ENCODE peak calls at places on chromosomes 11 and 22, in ten cellular contexts. X, V, I, R, E, W, N, S, Z and L are unnamed samples.

GRCh38 chr11:36449566-36450390 is 60.3 kb downstream of the TRAF6 start:
- DNase-seq in X (no peak), Z (no peak), V (no peak), S (no peak), E (no peak), I (no peak), N (no peak), R (no peak), W (no peak), L (no peak)

GRCh38 chr11:69924308-69925161 is 105.3 kb upstream of the FGF3 start:
- DNase-seq in E (no peak), V (no peak), W (no peak), S (peak; percentile 3), Z (no peak), X (no peak), I (no peak), N (no peak), R (no peak), L (peak; percentile 56)

GRCh38 chr11:100730266-100730665 is 43.2 kb downstream of the ARHGAP42 start:
- DNase-seq in Z (no peak), R (no peak), V (no peak), I (no peak), W (no peak), S (no peak), N (no peak), E (no peak), X (no peak), L (no peak)

GRCh38 chr11:120173771-120174170 is 35.9 kb upstream of the TRIM29 start:
- DNase-seq in I (no peak), N (no peak), R (no peak), S (no peak), Z (no peak), W (no peak), X (no peak), E (no peak), V (no peak), L (no peak)

GRCh38 chr11:134207538-134208239 is 16.1 kb downstream of the NCAPD3 start:
- DNase-seq in N (peak; percentile 55), V (no peak), I (no peak), E (no peak), W (no peak), S (peak; percentile 71), Z (no peak), R (no peak), X (peak; percentile 83), L (no peak)

GRCh38 chr11:69587454-69588081 is 53.4 kb upstream of the CCND1 start:
- DNase-seq in E (peak; percentile 69), V (no peak), N (no peak), S (no peak), X (no peak), I (no peak), R (no peak), Z (no peak), W (peak; percentile 13), L (no peak)

GRCh38 chr11:107783121-107783520 is 71.3 kb upstream of the SLN start:
- DNase-seq in R (no peak), E (peak; percentile 24), W (no peak), S (no peak), N (no peak), X (no peak), I (no peak), V (no peak), Z (no peak), L (no peak)

GRCh38 chr11:120001161-120002135 is 136.5 kb downstream of the TRIM29 start:
- DNase-seq in W (no peak), R (no peak), X (no peak), I (no peak), N (no peak), S (peak; percentile 56), V (no peak), E (no peak), Z (no peak), L (no peak)

GRCh38 chr11:46513934-46514342 is 79.9 kb downstream of the AMBRA1 start:
- DNase-seq in S (peak; percentile 92), Z (no peak), E (no peak), V (no peak), X (peak; percentile 48), W (peak; percentile 39), N (no peak), I (peak; percentile 60), R (peak; percentile 42), L (peak; percentile 38)

GRCh38 chr11:118619444-118620205 is 12.2 kb downstream of the PHLDB1 start:
- DNase-seq in S (peak; percentile 58), E (peak; percentile 97), Z (no peak), R (no peak), N (peak; percentile 35), I (no peak), X (no peak), W (peak; percentile 93), V (peak; percentile 85), L (peak; percentile 89)

GRCh38 chr22:48663297-48663696 is 1164.4 kb downstream of the BRD1 start:
- DNase-seq in N (no peak), Z (no peak), V (no peak), R (no peak), W (no peak), E (no peak), S (no peak), I (no peak), X (no peak), L (no peak)

GRCh38 chr11:85651118-85651517 is 3.4 kb downstream of the TMEM126A start:
- DNase-seq in R (no peak), N (no peak), S (no peak), W (no peak), X (no peak), E (no peak), V (no peak), Z (no peak), I (no peak), L (no peak)

GRCh38 chr11:119641991-119642745 is 86.8 kb downstream of the NECTIN1 start:
- DNase-seq in I (no peak), W (no peak), X (no peak), E (peak; percentile 4), R (no peak), Z (no peak), S (no peak), V (no peak), N (no peak), L (no peak)

GRCh38 chr11:65559951-65560537 is 1.9 kb upstream of the LTBP3 start:
- DNase-seq in R (no peak), V (no peak), X (peak; percentile 52), I (no peak), W (no peak), E (peak; percentile 46), N (no peak), Z (no peak), S (no peak), L (no peak)
- H3K4me3 ChIP-seq in R (no peak overlapping the region), V (no peak overlapping the region), X (no peak overlapping the region), I (no peak overlapping the region), W (no peak overlapping the region), E (no peak overlapping the region), N (no peak overlapping the region), Z (no peak overlapping the region), S (no peak overlapping the region), L (no peak overlapping the region)

GRCh38 chr11:33859306-33859705 is 32.6 kb downstream of the LMO2 start:
- DNase-seq in Z (no peak), I (no peak), V (no peak), E (no peak), W (no peak), R (no peak), S (no peak), N (no peak), X (no peak), L (no peak)
- H3K4me3 ChIP-seq in Z (no peak overlapping the region), I (no peak overlapping the region), V (no peak overlapping the region), E (no peak overlapping the region), W (no peak overlapping the region), R (no peak overlapping the region), S (no peak overlapping the region), N (no peak overlapping the region), X (no peak overlapping the region), L (no peak overlapping the region)

GRCh38 chr22:31947296-31947695 is 3.0 kb downstream of the YWHAH start:
- DNase-seq in Z (no peak), X (peak; percentile 68), R (no peak), E (no peak), V (no peak), S (no peak), N (no peak), W (no peak), I (no peak), L (no peak)
- H3K4me3 ChIP-seq in Z (no peak overlapping the region), X (no peak overlapping the region), R (no peak overlapping the region), E (no peak overlapping the region), V (no peak overlapping the region), S (peak overlapping the region; percentile 98), N (no peak overlapping the region), W (no peak overlapping the region), I (no peak overlapping the region), L (peak overlapping the region; percentile 97)

GRCh38 chr11:114218508-114218907 is 77.7 kb upstream of the NNMT start:
- DNase-seq in E (no peak), N (no peak), R (no peak), S (no peak), I (no peak), Z (no peak), X (no peak), V (no peak), W (no peak), L (no peak)

GRCh38 chr11:114216804-114217195 is 79.4 kb upstream of the NNMT start:
- DNase-seq in N (no peak), S (no peak), I (no peak), E (no peak), X (no peak), W (no peak), R (no peak), Z (no peak), V (no peak), L (no peak)

GRCh38 chr11:114215428-114215827 is 80.8 kb upstream of the NNMT start:
- DNase-seq in N (no peak), S (no peak), W (no peak), R (no peak), Z (no peak), I (no peak), V (no peak), X (no peak), E (no peak), L (no peak)

GRCh38 chr11:114213622-114214021 is 82.6 kb upstream of the NNMT start:
- DNase-seq in N (no peak), E (no peak), V (no peak), Z (no peak), R (no peak), W (no peak), S (no peak), X (no peak), I (no peak), L (no peak)

DNA sequence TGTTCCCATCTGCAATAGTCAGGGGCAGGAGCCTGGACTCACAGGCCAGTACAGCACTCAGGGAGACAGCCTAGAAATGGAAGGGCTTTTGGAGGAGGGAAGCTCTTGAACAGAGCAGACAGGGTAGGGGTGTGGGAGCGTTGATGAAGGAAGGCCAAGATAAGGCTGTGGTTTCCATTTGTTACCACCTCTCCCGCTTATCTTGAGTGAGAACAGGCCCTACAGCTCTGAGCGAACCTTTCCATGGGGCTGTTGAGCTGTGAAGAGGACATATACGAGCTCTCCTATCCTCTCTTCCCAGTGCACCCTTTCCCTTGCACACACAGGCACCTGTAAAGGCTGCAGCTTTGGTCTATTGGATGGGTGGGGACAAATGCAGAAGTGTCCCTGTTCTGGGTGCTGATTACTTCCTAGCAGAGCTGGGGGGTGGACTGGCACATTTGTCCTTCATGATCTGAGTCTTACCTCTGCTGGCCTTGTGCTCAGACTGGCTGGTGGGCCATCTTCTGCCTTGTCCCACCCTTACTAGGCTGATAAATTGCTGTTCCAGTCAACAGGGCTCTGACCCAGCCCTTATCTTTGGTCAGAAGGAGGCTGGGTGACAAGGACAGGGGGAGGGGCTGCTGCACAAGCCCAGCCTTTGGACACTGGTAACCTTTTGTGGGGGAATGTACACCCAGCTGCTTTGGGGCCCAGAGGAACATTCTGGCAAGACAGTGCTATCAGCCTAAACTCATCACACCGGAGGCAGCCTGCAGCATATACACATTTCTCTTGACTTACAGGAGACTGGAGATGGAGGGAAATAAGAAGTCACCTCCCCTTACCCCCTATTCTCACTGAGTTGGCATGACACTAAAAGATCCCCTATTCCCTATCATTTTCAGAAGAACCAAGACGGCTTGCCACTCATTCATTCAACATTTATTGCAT is 80.1 kb upstream of the NNMT start:
- DNase-seq in V (no peak), N (no peak), Z (no peak), X (no peak), W (no peak), R (no peak), E (no peak), S (no peak), I (no peak), L (no peak)
- H3K4me3 ChIP-seq in V (no peak overlapping the region), N (no peak overlapping the region), Z (no peak overlapping the region), X (no peak overlapping the region), W (no peak overlapping the region), R (no peak overlapping the region), E (no peak overlapping the region), S (no peak overlapping the region), I (no peak overlapping the region), L (no peak overlapping the region)